ENCODE peak calls at places on chromosomes 11 and 22, in seven cellular contexts. A is HCT116, N is K562, L is GM12878, G is H1, P is HepG2, I is SK-N-SH. M is an unnamed sample.

GRCh38 chr22:33464698-33465097 is 406.5 kb upstream of the SYN3 start:
- DNase-seq in A (no peak), N (no peak), L (no peak), G (no peak), P (no peak), I (no peak), M (no peak)

GRCh38 chr22:22086501-22087158 is 104.0 kb upstream of the TOP3B start:
- DNase-seq in A (no peak), N (no peak), L (no peak), G (no peak), P (no peak), I (no peak), M (no peak)

GRCh38 chr11:104361975-104362374 is 198.0 kb upstream of the PDGFD start:
- DNase-seq in A (no peak), N (no peak), L (no peak), G (no peak), P (no peak), I (no peak), M (no peak)

GRCh38 chr11:111540114-111540920 is at the start of gene LAYN:
- DNase-seq in A (no peak), N (no peak), L (no peak), G (no peak), P (no peak), I (peak), M (no peak)

GRCh38 chr22:23147632-23148387 is 2.5 kb downstream of the RAB36 start:
- DNase-seq in A (no peak), N (no peak), L (no peak), G (no peak), P (peak), I (no peak), M (no peak)

GRCh38 chr11:36238881-36239280 is 50.3 kb downstream of the COMMD9 start:
- DNase-seq in A (no peak), N (no peak), L (no peak), G (no peak), P (no peak), I (no peak), M (no peak)

GRCh38 chr11:46348986-46349401 is 1.7 kb downstream of the DGKZ start:
- DNase-seq in A (no peak), N (no peak), L (no peak), G (no peak), P (no peak), I (no peak), M (no peak)

GRCh38 chr11:75066061-75066460 is 30.6 kb downstream of the OR2AT4 start:
- DNase-seq in A (no peak), N (no peak), L (no peak), G (no peak), P (no peak), I (no peak), M (no peak)

GRCh38 chr11:110991621-110992355 is 253.7 kb upstream of the POU2AF2 start:
- DNase-seq in A (no peak), N (no peak), L (no peak), G (no peak), P (no peak), I (no peak), M (no peak)

GRCh38 chr11:2652857-2653643 is 46.7 kb downstream of the KCNQ1OT1 start:
- DNase-seq in A (no peak), N (peak), L (no peak), G (no peak), P (no peak), I (peak), M (no peak)

GRCh38 chr11:130772266-130773227 is 143.7 kb downstream of the SNX19 start:
- DNase-seq in A (no peak), N (no peak), L (no peak), G (no peak), P (no peak), I (no peak), M (peak)

GRCh38 chr22:44424867-44425351 is 73.1 kb downstream of the RTL6 start:
- DNase-seq in A (no peak), N (no peak), L (no peak), G (no peak), P (no peak), I (peak), M (no peak)

DNA sequence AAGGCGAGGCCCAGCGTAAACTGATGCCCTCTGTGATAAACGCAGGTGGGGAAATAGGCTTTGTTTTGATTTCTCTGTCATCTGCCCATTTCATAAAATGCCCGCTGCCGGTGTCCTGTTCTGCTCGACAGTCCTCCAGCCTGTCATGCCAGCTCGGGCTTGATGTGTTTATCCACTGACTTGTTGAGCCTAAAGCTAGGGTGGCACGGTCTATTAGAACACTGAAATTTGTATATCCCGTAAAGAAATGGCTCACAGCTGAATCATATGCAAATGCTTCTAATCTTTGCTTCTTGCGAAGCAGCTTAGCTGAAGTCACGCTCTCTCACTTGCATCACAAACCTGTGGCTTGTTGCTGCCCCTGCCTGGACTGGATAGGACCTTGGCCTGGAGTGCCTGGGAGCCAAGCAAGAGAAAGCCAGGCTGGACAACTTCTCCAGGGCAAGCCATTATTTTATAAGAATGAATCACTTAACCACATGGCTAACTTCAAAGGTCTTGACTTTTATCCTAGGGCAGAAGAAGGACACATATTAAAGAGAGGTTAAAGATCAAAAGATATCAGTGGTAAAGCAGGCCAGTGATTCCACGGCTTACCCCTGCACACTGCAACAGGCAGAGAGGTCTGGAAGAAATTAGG is 33.1 kb downstream of the EHF start:
- DNase-seq in A (peak), N (peak), L (no peak), G (no peak), P (peak), I (no peak), M (peak)
- TF ChIP-seq SIN3A in A (peak), N (no peak), L (no peak), G (no peak), P (no peak), I (no peak), M (no peak)

DNA sequence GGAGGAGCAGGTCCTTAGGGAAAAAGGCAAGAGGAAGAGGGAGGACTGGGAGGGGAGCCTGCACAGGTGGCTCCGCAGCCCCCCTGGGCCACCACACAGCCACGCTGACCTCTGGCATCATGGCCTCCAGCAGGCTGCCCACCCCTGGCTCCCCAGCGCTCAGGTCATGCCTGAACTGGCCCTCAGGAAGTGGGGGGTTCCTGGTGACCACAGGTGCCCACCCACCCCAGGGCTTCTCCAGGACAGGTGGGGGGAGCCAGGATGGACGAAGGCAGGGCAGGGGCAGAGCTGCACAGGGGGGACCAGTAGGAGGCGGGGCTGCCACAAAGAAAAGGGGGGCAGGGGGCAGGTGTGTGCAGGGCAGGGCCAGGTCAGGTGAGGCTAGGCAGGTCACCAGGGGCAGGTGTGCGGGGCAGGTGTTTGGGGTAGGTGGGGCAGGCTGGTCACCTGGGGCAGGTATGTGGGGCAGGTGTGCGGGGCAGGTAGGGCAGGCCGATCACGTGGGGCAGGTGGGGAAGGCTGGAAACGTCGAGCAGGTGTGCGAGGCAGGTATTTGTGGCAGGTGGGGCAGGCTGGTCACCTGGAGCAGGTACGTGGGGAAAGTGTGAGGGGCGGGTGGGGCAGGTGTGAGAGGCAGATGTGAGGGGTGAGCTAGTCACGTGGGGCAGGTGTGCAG is 997 bp downstream of the DEAF1 start:
- DNase-seq in A (no peak), N (no peak), L (no peak), G (no peak), P (no peak), I (no peak), M (no peak)
- TF ChIP-seq SIN3A in A (no peak), N (peak), L (no peak), G (no peak), P (no peak), I (no peak), M (no peak)

DNA sequence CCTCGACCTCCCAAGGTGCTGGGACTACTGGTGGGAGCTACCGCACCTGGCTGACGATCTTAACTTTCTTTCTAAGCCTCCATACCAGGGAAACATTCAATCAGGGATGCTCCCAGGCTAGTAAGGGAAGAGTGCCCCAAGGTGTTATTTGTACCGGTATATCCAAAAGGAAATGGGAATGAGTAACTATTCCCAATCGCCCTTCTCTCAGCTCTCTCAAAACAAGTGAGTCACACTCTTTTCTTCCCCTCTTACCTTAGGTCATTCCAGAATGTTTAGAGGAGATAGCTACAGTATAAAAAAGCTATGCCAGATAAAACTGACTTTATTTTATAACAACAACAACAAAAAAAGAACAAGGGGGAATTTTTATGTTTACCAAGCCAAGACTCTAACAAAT is 13.7 kb downstream of the DCDC1 start:
- DNase-seq in A (no peak), N (no peak), L (no peak), G (no peak), P (no peak), I (no peak), M (no peak)
- TF ChIP-seq SIN3A in A (no peak), N (no peak), L (no peak), G (no peak), P (no peak), I (no peak), M (no peak)

DNA sequence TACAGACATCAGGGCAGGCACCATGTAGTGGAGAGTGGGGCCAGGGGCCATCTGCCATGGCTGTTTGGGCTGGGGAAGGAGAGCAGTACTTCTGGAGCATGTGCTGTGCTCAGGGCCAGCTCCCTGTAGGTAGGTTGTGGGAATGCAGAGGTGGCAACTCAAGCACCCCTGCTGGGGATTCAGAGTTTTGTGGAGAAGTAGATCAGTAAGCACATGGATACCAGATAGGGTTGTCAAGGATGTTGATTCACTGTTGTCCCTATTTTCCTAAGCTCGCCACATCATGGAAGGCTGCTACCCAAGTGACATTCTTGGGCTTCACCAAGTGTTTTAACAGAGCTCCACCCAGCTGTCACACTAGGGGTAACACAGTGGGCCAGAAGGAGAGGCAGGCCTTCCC is 67.2 kb downstream of the BMAL1 start:
- DNase-seq in A (no peak), N (no peak), L (no peak), G (no peak), P (no peak), I (no peak), M (no peak)
- TF ChIP-seq SIN3A in A (no peak), N (no peak), L (no peak), G (no peak), P (no peak), I (no peak), M (no peak)

GRCh38 chr22:41969110-41969646 is at the start of gene SEPTIN3:
- DNase-seq in A (no peak), N (no peak), L (no peak), G (no peak), P (no peak), I (peak), M (no peak)

GRCh38 chr22:41966225-41966606 is 3.0 kb upstream of the SEPTIN3 start:
- DNase-seq in A (no peak), N (no peak), L (no peak), G (no peak), P (no peak), I (no peak), M (no peak)

GRCh38 chr22:41964106-41964494 is 5.1 kb upstream of the SEPTIN3 start:
- DNase-seq in A (no peak), N (no peak), L (no peak), G (no peak), P (no peak), I (no peak), M (no peak)

GRCh38 chr22:41968601-41969000 is 642 bp upstream of the SEPTIN3 start:
- DNase-seq in A (no peak), N (no peak), L (no peak), G (no peak), P (peak), I (peak), M (no peak)

DNA sequence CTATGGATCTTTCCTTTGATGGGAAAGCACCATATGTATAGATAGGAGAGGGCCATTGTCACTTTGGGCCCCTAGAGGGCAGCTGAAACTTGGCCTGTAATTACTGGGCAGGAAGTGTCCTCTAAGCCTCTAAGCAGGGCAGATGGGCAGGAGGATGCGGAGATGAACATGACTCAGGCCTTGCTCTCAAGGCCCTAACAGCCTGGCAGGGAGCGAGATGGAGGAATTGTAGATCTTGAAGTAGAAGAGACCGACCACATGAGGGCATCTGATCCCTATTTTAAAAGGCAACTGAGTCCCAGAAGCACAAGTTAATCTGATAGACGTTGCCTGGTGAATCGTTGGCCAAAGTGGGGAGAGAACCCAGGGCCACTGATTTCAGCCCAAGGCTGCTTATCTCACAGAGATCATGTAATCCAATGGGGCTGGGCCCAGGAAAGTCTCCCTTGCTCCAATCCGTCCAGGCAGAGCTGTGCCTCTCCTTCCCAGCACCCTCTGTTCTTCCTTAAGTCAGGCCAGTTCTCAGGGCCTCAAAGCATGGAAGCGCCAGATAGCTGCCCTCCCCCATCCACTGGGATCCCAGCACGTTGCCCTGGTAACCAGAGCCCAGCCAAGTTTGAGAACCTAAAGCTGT is 2.5 kb upstream of the SEPTIN3 start:
- DNase-seq in A (peak), N (peak), L (peak), G (no peak), P (peak), I (peak), M (peak)
- TF ChIP-seq SIN3A in A (no peak), N (no peak), L (no peak), G (no peak), P (no peak), I (no peak), M (no peak)

GRCh38 chr11:77559686-77560425 is 29.9 kb upstream of the AQP11 start:
- DNase-seq in A (peak), N (no peak), L (no peak), G (no peak), P (no peak), I (no peak), M (peak)
- TF ChIP-seq SIN3A in A (peak), N (no peak), L (no peak), G (no peak), P (no peak), I (no peak), M (no peak)